ENCODE peak calls at places on chromosomes 2 and 18, in five cellular contexts. Y, J, L, M and B are unnamed samples.

GRCh38 chr18:5073026-5073944 is 123.8 kb downstream of the AKAIN1 start:
- DNase-seq in L (peak; percentile 51), M (peak; percentile 15), J (no peak), Y (peak; percentile 2), B (peak; percentile 12)

GRCh38 chr2:227177592-227178336 is 13.3 kb downstream of the COL4A3 start:
- DNase-seq in Y (no peak), M (no peak), J (no peak), L (no peak), B (no peak)

GRCh38 chr18:49015886-49016647 is 65.3 kb upstream of the SMAD7 start:
- DNase-seq in J (no peak), Y (no peak), M (no peak), L (no peak), B (no peak)

GRCh38 chr18:26863122-26863879 is 2.2 kb downstream of the AQP4 start:
- DNase-seq in Y (no peak), M (no peak), L (no peak), J (no peak), B (no peak)

GRCh38 chr2:228507870-228508269 is 326.4 kb upstream of the SPHKAP start:
- DNase-seq in L (peak; percentile 1), M (no peak), Y (no peak), J (no peak), B (peak; percentile 17)

GRCh38 chr2:51710222-51710621 is 678.3 kb upstream of the NRXN1 start:
- DNase-seq in M (no peak), L (no peak), J (no peak), Y (no peak), B (no peak)

GRCh38 chr18:21345851-21346250 is 103.8 kb downstream of the GREB1L start:
- DNase-seq in L (no peak), Y (no peak), J (no peak), M (no peak), B (no peak)

GRCh38 chr2:241235859-241236593 is 47.5 kb downstream of the ANO7 start:
- DNase-seq in L (no peak), Y (no peak), M (no peak), J (no peak), B (no peak)

GRCh38 chr2:221335106-221335505 is 237.0 kb downstream of the EPHA4 start:
- DNase-seq in J (no peak), Y (no peak), L (no peak), M (no peak), B (no peak)

GRCh38 chr2:230434677-230435324 is 18.8 kb downstream of the SP100 start:
- DNase-seq in M (no peak), L (no peak), Y (no peak), J (no peak), B (peak; percentile 45)

GRCh38 chr18:54958711-54959625 is at the start of gene CCDC68:
- DNase-seq in J (no peak), L (peak; percentile 59), M (no peak), Y (no peak), B (peak; percentile 76)

GRCh38 chr2:223947711-223948205 is 2.6 kb upstream of the WDFY1 start:
- DNase-seq in Y (no peak), L (no peak), J (no peak), M (no peak), B (no peak)

GRCh38 chr18:48703418-48703817 is 164.6 kb downstream of the CTIF start:
- DNase-seq in M (no peak), Y (no peak), L (no peak), J (no peak), B (no peak)

GRCh38 chr2:68320118-68320641 is 431 bp upstream of the CNRIP1 start:
- DNase-seq in M (no peak), Y (no peak), L (no peak), J (no peak), B (no peak)

GRCh38 chr18:13332874-13333273 is 114.3 kb downstream of the LDLRAD4 start:
- DNase-seq in M (no peak), Y (no peak), J (no peak), L (no peak), B (no peak)

GRCh38 chr2:75076088-75076487 is 117.6 kb downstream of the POLE4 start:
- DNase-seq in L (no peak), M (no peak), Y (no peak), J (no peak), B (no peak)

GRCh38 chr18:69936191-69936558 is 11.5 kb downstream of the CD226 start:
- DNase-seq in L (peak; percentile 6), Y (peak; percentile 5), M (no peak), J (no peak), B (peak; percentile 51)

GRCh38 chr2:31008571-31009114 is 129.6 kb downstream of the GALNT14 start:
- DNase-seq in Y (no peak), L (no peak), J (no peak), M (no peak), B (no peak)

GRCh38 chr2:158202151-158202778 is 100.6 kb downstream of the UPP2 start:
- DNase-seq in L (peak; percentile 7), J (no peak), Y (peak; percentile 54), M (no peak), B (no peak)

GRCh38 chr2:71801969-71802368 is 345.7 kb downstream of the CYP26B1 start:
- DNase-seq in L (peak; percentile 77), Y (peak; percentile 19), J (no peak), M (peak; percentile 25), B (peak; percentile 53)

GRCh38 chr2:102137138-102137537 is 5.4 kb upstream of the IL1R1 start:
- DNase-seq in M (no peak), J (no peak), Y (no peak), L (no peak), B (no peak)

GRCh38 chr2:234818937-234819336 is 132.9 kb upstream of the SH3BP4 start:
- DNase-seq in M (no peak), J (no peak), L (no peak), Y (no peak), B (no peak)

GRCh38 chr18:393558-393957 is 106.9 kb downstream of the COLEC12 start:
- DNase-seq in L (no peak), M (no peak), Y (no peak), J (no peak), B (no peak)

GRCh38 chr2:122451040-122451439 is 695.6 kb downstream of the TSN start:
- DNase-seq in L (peak; percentile 57), J (no peak), M (peak; percentile 21), Y (peak; percentile 0), B (peak; percentile 23)

GRCh38 chr2:138503652-138504051 is 2.1 kb downstream of the SPOPL start:
- DNase-seq in L (no peak), Y (no peak), J (no peak), M (no peak), B (no peak)

GRCh38 chr2:127174977-127175376 is 45.1 kb downstream of the CYP27C1 start:
- DNase-seq in M (peak; percentile 31), Y (no peak), J (no peak), L (no peak), B (peak; percentile 84)

GRCh38 chr18:33749831-33750230 is 171.8 kb downstream of the ASXL3 start:
- DNase-seq in J (no peak), L (no peak), Y (no peak), M (no peak), B (no peak)

GRCh38 chr2:102449370-102449974 is 23.6 kb upstream of the SLC9A4 start:
- DNase-seq in J (no peak), L (peak; percentile 75), M (peak; percentile 47), Y (peak; percentile 57), B (peak; percentile 54)

GRCh38 chr2:42764096-42764495 is at the start of gene OXER1:
- DNase-seq in Y (no peak), M (no peak), J (no peak), L (no peak), B (no peak)

GRCh38 chr2:189149981-189150380 is 29.6 kb downstream of the COL5A2 start:
- DNase-seq in M (peak; percentile 65), J (no peak), Y (peak; percentile 60), L (peak; percentile 57), B (peak; percentile 82)

GRCh38 chr2:129935118-129935517 is 44.3 kb upstream of the RAB6C start:
- DNase-seq in M (no peak), Y (no peak), J (no peak), L (no peak), B (no peak)

GRCh38 chr2:120596990-120597594 is 138.6 kb upstream of the GLI2 start:
- DNase-seq in J (no peak), M (peak; percentile 56), Y (peak; percentile 56), L (peak; percentile 98), B (peak; percentile 78)

GRCh38 chr2:6310186-6310909 is 555.4 kb downstream of the CMPK2 start:
- DNase-seq in J (no peak), L (no peak), Y (no peak), M (no peak), B (no peak)

GRCh38 chr2:99651930-99652670 is 162.3 kb upstream of the REV1 start:
- DNase-seq in Y (peak; percentile 76), M (peak; percentile 75), L (no peak), J (no peak), B (no peak)

GRCh38 chr18:13447621-13448020 is 229.1 kb downstream of the LDLRAD4 start:
- DNase-seq in J (peak; percentile 77), Y (peak; percentile 87), M (peak; percentile 48), L (peak; percentile 51), B (peak; percentile 66)

GRCh38 chr2:134621939-134622705 is 96.7 kb downstream of the TMEM163 start:
- DNase-seq in Y (peak; percentile 2), L (no peak), M (no peak), J (no peak), B (no peak)
- H3K4me3 ChIP-seq in Y (no peak overlapping the region), L (no peak overlapping the region), M (no peak overlapping the region), J (no peak overlapping the region), B (no peak overlapping the region)

DNA sequence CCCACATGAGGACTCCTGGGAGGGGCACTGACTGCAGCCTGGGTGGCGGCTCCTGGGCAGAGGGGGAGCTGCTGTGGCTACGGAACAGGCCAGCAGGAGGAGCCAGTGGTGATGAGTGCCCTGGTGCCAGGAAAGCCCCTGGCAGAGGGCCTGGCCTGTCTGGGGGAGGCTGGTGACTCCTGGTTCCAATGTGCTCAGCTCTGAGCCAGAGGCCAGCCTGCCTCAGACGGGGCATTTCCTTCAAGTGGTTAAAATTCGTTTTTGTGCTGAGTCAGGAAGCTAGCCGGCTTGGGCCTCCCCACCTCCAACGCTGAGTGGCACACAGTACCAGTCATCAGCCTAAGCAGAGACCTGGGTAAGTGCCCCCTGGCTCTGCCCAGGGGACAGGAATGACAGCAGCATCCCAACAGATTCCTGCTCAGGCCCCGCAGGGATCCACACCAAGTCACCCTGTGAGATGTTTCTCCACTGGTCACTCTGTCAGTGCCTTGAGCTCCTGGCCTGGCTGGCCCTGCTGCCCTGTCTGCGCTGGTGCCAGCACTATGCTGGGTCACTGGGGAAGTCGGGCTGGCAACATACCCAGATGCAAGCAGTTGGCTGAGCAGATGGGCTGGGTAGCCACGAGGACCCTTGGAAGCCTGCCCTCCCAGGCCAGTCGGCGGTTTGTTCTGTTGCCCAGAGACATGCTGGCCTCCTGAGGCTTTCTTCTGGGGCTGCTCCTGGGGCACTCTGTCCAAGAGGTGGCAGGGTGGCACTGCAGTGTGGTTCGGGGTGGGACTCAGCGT is 7.1 kb upstream of the KLF11 start:
- DNase-seq in J (peak; percentile 31), Y (peak; percentile 59), M (peak; percentile 63), L (peak; percentile 74), B (peak; percentile 39)
- TF ChIP-seq CTCF in J (peak; percentile 61), Y (peak; percentile 53), M (peak; percentile 52), L (peak; percentile 53), B (peak; percentile 46)

DNA sequence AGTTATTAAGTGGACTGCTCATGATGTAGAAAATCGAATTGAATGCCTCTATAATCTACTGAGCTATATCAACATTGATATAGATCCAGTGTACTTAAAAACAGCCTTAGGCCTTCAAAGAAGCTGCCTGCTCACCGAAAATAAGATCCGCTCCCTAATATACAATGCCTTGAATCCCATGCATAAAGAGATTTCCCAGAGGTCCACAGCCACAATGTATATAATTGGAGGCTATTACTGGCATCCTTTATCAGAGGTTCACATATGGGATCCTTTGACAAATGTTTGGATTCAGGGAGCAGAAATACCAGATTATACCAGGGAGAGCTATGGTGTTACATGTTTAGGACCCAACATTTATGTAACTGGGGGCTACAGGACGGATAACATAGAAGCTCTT is 2.0 kb downstream of the KLHL23 start:
- DNase-seq in L (no peak), J (no peak), Y (no peak), M (no peak), B (no peak)
- H3K4me3 ChIP-seq in L (no peak overlapping the region), J (no peak overlapping the region), Y (no peak overlapping the region), M (no peak overlapping the region), B (no peak overlapping the region)

GRCh38 chr2:111042261-111042660 is 78.5 kb upstream of the BCL2L11 start:
- DNase-seq in L (no peak), M (no peak), J (no peak), Y (no peak), B (no peak)
- TF ChIP-seq CTCF in L (no peak), M (no peak), J (no peak), Y (no peak), B (no peak)